ENCODE peak calls at places on chromosomes 6 and 20, in five cellular contexts. One of them, this sample, is unnamed.

GRCh38 chr6:127481628-127482027 is 22.4 kb upstream of the KIAA0408 start:
- DNase-seq in HCT116: no peak
- DNase-seq in activated B cell treated with CpG ODN at 0.5 μM for 24 hours: no peak
- DNase-seq in left ventricle myocardium inferior: no peak
- DNase-seq in glutamatergic neuron: no peak
- DNase-seq in this sample: no peak

GRCh38 chr6:39941820-39942219 is 7.6 kb upstream of the MOCS1 start:
- DNase-seq in glutamatergic neuron: no peak
- DNase-seq in HCT116: no peak
- DNase-seq in left ventricle myocardium inferior: no peak
- DNase-seq in activated B cell treated with CpG ODN at 0.5 μM for 24 hours: no peak
- DNase-seq in this sample: no peak

GRCh38 chr6:139027620-139028182 is 844 bp upstream of the ABRACL start:
- DNase-seq in left ventricle myocardium inferior: no peak
- DNase-seq in activated B cell treated with CpG ODN at 0.5 μM for 24 hours: no peak
- DNase-seq in HCT116: no peak
- DNase-seq in glutamatergic neuron: peak
- DNase-seq in this sample: no peak

GRCh38 chr20:20009784-20010253 is 7.3 kb upstream of the NAA20 start:
- DNase-seq in HCT116: no peak
- DNase-seq in left ventricle myocardium inferior: no peak
- DNase-seq in glutamatergic neuron: no peak
- DNase-seq in activated B cell treated with CpG ODN at 0.5 μM for 24 hours: no peak
- DNase-seq in this sample: no peak

GRCh38 chr20:57656821-57657536 is 36.8 kb upstream of the ZBP1 start:
- DNase-seq in glutamatergic neuron: peak
- DNase-seq in left ventricle myocardium inferior: peak
- DNase-seq in HCT116: no peak
- DNase-seq in activated B cell treated with CpG ODN at 0.5 μM for 24 hours: no peak
- DNase-seq in this sample: no peak

GRCh38 chr20:24668384-24668702 is 198.9 kb downstream of the SYNDIG1 start:
- DNase-seq in left ventricle myocardium inferior: no peak
- DNase-seq in glutamatergic neuron: no peak
- DNase-seq in HCT116: no peak
- DNase-seq in activated B cell treated with CpG ODN at 0.5 μM for 24 hours: no peak
- DNase-seq in this sample: no peak

GRCh38 chr20:330233-331149 is 5.1 kb downstream of the SOX12 start:
- DNase-seq in HCT116: no peak
- DNase-seq in left ventricle myocardium inferior: no peak
- DNase-seq in glutamatergic neuron: peak
- DNase-seq in activated B cell treated with CpG ODN at 0.5 μM for 24 hours: peak
- DNase-seq in this sample: peak

GRCh38 chr20:47568837-47569410 is 67.2 kb downstream of the NCOA3 start:
- DNase-seq in activated B cell treated with CpG ODN at 0.5 μM for 24 hours: no peak
- DNase-seq in HCT116: no peak
- DNase-seq in glutamatergic neuron: no peak
- DNase-seq in left ventricle myocardium inferior: no peak
- DNase-seq in this sample: no peak

GRCh38 chr20:7155282-7155681 is 387.8 kb downstream of the BMP2 start:
- DNase-seq in activated B cell treated with CpG ODN at 0.5 μM for 24 hours: no peak
- DNase-seq in left ventricle myocardium inferior: no peak
- DNase-seq in glutamatergic neuron: no peak
- DNase-seq in HCT116: no peak
- DNase-seq in this sample: no peak

GRCh38 chr20:18276821-18277220 is 11.5 kb upstream of the ZNF133 start:
- DNase-seq in glutamatergic neuron: peak
- DNase-seq in activated B cell treated with CpG ODN at 0.5 μM for 24 hours: peak
- DNase-seq in HCT116: peak
- DNase-seq in left ventricle myocardium inferior: peak
- DNase-seq in this sample: peak

GRCh38 chr6:163751032-163751525 is 336.6 kb downstream of the QKI start:
- DNase-seq in activated B cell treated with CpG ODN at 0.5 μM for 24 hours: no peak
- DNase-seq in HCT116: no peak
- DNase-seq in left ventricle myocardium inferior: no peak
- DNase-seq in glutamatergic neuron: no peak
- DNase-seq in this sample: no peak

GRCh38 chr6:33312361-33313104 is 1.3 kb downstream of the TAPBP start:
- DNase-seq in glutamatergic neuron: peak
- DNase-seq in left ventricle myocardium inferior: peak
- DNase-seq in HCT116: peak
- DNase-seq in activated B cell treated with CpG ODN at 0.5 μM for 24 hours: peak
- DNase-seq in this sample: no peak
- TF ChIP-seq CTCF in glutamatergic neuron: no peak
- TF ChIP-seq CTCF in left ventricle myocardium inferior: no peak
- TF ChIP-seq CTCF in HCT116: no peak
- TF ChIP-seq CTCF in activated B cell treated with CpG ODN at 0.5 μM for 24 hours: no peak
- TF ChIP-seq CTCF in this sample: no peak

GRCh38 chr6:26318459-26319404 is 46.3 kb upstream of the BTN3A2 start:
- DNase-seq in left ventricle myocardium inferior: no peak
- DNase-seq in glutamatergic neuron: no peak
- DNase-seq in HCT116: no peak
- DNase-seq in activated B cell treated with CpG ODN at 0.5 μM for 24 hours: no peak
- DNase-seq in this sample: no peak
- TF ChIP-seq CTCF in left ventricle myocardium inferior: no peak
- TF ChIP-seq CTCF in glutamatergic neuron: no peak
- TF ChIP-seq CTCF in HCT116: no peak
- TF ChIP-seq CTCF in activated B cell treated with CpG ODN at 0.5 μM for 24 hours: no peak
- TF ChIP-seq CTCF in this sample: no peak

GRCh38 chr6:45654673-45655072 is 276.9 kb upstream of the SUPT3H start:
- DNase-seq in left ventricle myocardium inferior: no peak
- DNase-seq in HCT116: no peak
- DNase-seq in glutamatergic neuron: no peak
- DNase-seq in activated B cell treated with CpG ODN at 0.5 μM for 24 hours: no peak
- DNase-seq in this sample: no peak

GRCh38 chr6:45657243-45657642 is 279.5 kb upstream of the SUPT3H start:
- DNase-seq in HCT116: no peak
- DNase-seq in activated B cell treated with CpG ODN at 0.5 μM for 24 hours: no peak
- DNase-seq in left ventricle myocardium inferior: no peak
- DNase-seq in glutamatergic neuron: no peak
- DNase-seq in this sample: no peak

GRCh38 chr6:45653117-45653883 is 275.6 kb upstream of the SUPT3H start:
- DNase-seq in glutamatergic neuron: no peak
- DNase-seq in activated B cell treated with CpG ODN at 0.5 μM for 24 hours: no peak
- DNase-seq in HCT116: no peak
- DNase-seq in left ventricle myocardium inferior: no peak
- DNase-seq in this sample: no peak

GRCh38 chr6:45658396-45658795 is 280.7 kb upstream of the SUPT3H start:
- DNase-seq in activated B cell treated with CpG ODN at 0.5 μM for 24 hours: no peak
- DNase-seq in left ventricle myocardium inferior: no peak
- DNase-seq in glutamatergic neuron: no peak
- DNase-seq in HCT116: no peak
- DNase-seq in this sample: no peak

DNA sequence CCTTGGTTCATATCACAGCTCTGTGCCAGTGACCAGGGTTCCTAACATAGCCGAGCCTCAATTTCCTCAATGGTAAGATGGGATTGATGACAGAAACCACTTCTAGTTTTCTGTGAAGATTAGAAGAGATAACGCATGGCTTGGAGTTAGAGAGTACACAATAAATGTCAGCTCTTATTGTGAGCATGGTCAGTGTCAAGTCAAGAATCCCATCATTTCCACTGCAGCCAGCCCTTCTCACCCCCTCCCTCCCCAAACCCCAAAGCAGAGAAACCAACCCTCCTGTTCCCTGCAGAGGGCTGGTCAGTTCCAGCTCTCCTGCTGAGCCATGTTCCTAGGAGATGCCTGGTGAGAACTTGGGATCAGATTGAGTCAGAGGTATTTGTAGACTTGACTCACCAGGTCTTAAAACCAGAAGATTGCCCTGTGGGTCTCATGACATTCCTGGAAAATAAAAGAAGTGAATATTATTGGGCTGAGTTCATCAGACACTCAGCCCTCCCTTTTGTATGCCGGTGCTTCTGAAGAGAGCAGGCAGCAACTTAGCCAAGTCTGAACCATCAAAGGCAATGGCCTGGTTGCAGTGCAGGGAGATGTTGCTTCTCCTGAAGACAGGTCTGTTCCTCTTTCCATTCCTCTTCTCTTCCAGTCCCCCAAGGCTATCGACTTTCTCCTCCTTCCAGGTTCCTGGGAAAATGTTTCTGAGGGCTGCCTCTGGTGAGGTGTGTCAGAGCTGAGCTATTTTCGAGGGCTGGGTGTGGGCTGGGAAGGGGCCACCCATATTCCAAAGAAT is 278.1 kb upstream of the SUPT3H start:
- DNase-seq in left ventricle myocardium inferior: no peak
- DNase-seq in activated B cell treated with CpG ODN at 0.5 μM for 24 hours: no peak
- DNase-seq in glutamatergic neuron: no peak
- DNase-seq in HCT116: peak
- DNase-seq in this sample: no peak
- TF ChIP-seq CTCF in left ventricle myocardium inferior: no peak
- TF ChIP-seq CTCF in activated B cell treated with CpG ODN at 0.5 μM for 24 hours: no peak
- TF ChIP-seq CTCF in glutamatergic neuron: no peak
- TF ChIP-seq CTCF in HCT116: no peak
- TF ChIP-seq CTCF in this sample: no peak

DNA sequence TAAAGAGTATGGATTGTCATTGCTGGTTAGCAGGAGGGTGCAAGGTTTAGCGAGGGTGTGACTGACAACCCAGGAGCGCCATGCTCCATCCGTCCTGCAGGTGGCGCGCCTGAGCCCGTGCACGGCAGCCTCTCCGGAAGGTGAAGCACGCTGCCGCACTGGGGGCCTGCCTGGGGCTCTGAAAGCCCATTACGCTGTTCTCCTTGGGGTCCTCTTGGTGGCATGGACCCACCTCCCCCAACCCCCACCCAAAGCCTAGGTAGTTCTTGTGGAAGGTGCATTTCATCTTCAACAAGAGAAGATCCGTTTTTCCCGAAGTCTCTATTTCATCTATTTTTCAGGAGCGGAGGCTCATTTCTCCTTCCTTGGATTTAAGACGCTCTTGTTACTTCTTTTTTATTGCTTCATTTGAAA is 197.4 kb upstream of the KCNG1 start:
- DNase-seq in left ventricle myocardium inferior: peak
- DNase-seq in HCT116: no peak
- DNase-seq in activated B cell treated with CpG ODN at 0.5 μM for 24 hours: peak
- DNase-seq in glutamatergic neuron: peak
- DNase-seq in this sample: peak
- TF ChIP-seq CTCF in left ventricle myocardium inferior: peak
- TF ChIP-seq CTCF in HCT116: peak
- TF ChIP-seq CTCF in activated B cell treated with CpG ODN at 0.5 μM for 24 hours: no peak
- TF ChIP-seq CTCF in glutamatergic neuron: peak
- TF ChIP-seq CTCF in this sample: peak

DNA sequence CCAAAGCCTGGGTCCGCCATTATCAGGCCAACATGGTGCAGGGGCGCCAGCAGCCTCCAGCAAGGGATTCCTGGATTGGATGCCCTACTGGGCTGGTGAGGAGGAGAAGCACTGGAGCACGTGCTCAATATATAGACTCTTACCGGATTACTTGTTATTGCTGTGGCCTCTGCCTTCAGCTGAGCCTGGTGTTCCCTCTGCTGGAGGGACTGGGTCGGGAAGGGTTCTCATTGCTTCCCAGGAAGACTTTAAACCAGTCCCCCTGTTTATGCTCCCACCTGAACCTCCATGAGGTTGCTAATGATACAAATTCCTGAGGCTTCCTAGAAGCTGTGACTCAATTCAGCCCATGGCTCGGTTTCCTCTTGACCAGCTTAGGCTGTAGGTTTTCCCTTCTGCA is 186.7 kb upstream of the ARID1B start:
- DNase-seq in activated B cell treated with CpG ODN at 0.5 μM for 24 hours: no peak
- DNase-seq in HCT116: no peak
- DNase-seq in glutamatergic neuron: no peak
- DNase-seq in left ventricle myocardium inferior: no peak
- DNase-seq in this sample: no peak
- TF ChIP-seq CTCF in activated B cell treated with CpG ODN at 0.5 μM for 24 hours: no peak
- TF ChIP-seq CTCF in HCT116: no peak
- TF ChIP-seq CTCF in glutamatergic neuron: no peak
- TF ChIP-seq CTCF in left ventricle myocardium inferior: no peak
- TF ChIP-seq CTCF in this sample: no peak

GRCh38 chr6:68046302-68046701 is 588.8 kb upstream of the ADGRB3 start:
- DNase-seq in HCT116: no peak
- DNase-seq in glutamatergic neuron: no peak
- DNase-seq in left ventricle myocardium inferior: no peak
- DNase-seq in activated B cell treated with CpG ODN at 0.5 μM for 24 hours: no peak
- DNase-seq in this sample: no peak

GRCh38 chr6:68042339-68043121 is 592.6 kb upstream of the ADGRB3 start:
- DNase-seq in HCT116: no peak
- DNase-seq in activated B cell treated with CpG ODN at 0.5 μM for 24 hours: no peak
- DNase-seq in left ventricle myocardium inferior: no peak
- DNase-seq in glutamatergic neuron: no peak
- DNase-seq in this sample: no peak

GRCh38 chr6:68045193-68045592 is 589.9 kb upstream of the ADGRB3 start:
- DNase-seq in glutamatergic neuron: no peak
- DNase-seq in left ventricle myocardium inferior: no peak
- DNase-seq in HCT116: no peak
- DNase-seq in activated B cell treated with CpG ODN at 0.5 μM for 24 hours: no peak
- DNase-seq in this sample: no peak

GRCh38 chr6:68043122-68043398 is 592.0 kb upstream of the ADGRB3 start:
- DNase-seq in left ventricle myocardium inferior: no peak
- DNase-seq in activated B cell treated with CpG ODN at 0.5 μM for 24 hours: no peak
- DNase-seq in glutamatergic neuron: no peak
- DNase-seq in HCT116: no peak
- DNase-seq in this sample: no peak

GRCh38 chr6:68044264-68044663 is 590.8 kb upstream of the ADGRB3 start:
- DNase-seq in left ventricle myocardium inferior: no peak
- DNase-seq in HCT116: no peak
- DNase-seq in activated B cell treated with CpG ODN at 0.5 μM for 24 hours: no peak
- DNase-seq in glutamatergic neuron: no peak
- DNase-seq in this sample: no peak
- TF ChIP-seq CTCF in left ventricle myocardium inferior: no peak
- TF ChIP-seq CTCF in HCT116: no peak
- TF ChIP-seq CTCF in activated B cell treated with CpG ODN at 0.5 μM for 24 hours: no peak
- TF ChIP-seq CTCF in glutamatergic neuron: no peak
- TF ChIP-seq CTCF in this sample: no peak

DNA sequence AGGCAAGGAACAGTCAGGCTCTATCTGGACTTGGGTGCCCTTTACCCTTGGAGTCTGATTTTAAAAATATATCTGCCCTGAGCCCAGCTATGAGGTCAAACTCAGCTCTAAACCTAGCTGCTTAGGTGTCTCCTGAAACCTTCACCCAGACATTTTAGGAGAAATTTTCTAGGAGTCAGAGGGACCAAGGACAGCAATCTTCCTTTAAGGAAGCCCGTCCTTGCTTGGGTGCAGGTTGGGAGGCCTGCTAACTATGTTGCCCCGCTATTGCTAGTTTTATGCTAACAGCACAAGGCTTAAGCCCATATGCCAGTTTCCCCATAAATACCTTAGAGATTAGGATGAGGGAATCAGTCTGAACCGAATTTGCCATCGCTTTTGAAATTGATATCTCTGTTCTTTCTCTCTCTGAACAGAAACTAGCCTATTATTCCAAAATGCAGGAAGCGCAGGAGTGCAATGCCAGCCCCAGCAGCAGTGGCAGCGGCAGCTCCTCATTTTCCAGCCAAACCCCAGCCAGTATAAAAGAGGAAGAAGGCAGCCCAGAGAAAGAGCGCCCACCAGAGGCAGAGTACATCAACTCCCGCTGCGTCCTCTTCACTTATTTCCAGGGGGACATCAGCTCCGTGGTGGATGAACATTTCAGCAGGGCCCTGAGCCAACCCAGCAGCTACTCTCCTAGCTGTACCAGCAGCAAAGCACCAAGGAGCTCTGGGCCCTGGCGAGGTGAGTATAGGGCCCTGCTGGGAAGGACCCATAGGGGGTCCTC is 2.6 kb downstream of the VGLL2 start:
- DNase-seq in activated B cell treated with CpG ODN at 0.5 μM for 24 hours: no peak
- DNase-seq in glutamatergic neuron: peak
- DNase-seq in HCT116: no peak
- DNase-seq in left ventricle myocardium inferior: no peak
- DNase-seq in this sample: no peak
- TF ChIP-seq CTCF in activated B cell treated with CpG ODN at 0.5 μM for 24 hours: no peak
- TF ChIP-seq CTCF in glutamatergic neuron: peak
- TF ChIP-seq CTCF in HCT116: no peak
- TF ChIP-seq CTCF in left ventricle myocardium inferior: no peak
- TF ChIP-seq CTCF in this sample: peak